ENCODE peak calls at places on chromosomes 11 and 22, in ten cellular contexts. B is mammary epithelial cell; K is CD8-positive, alpha-beta T cell; V is BE2C; L is psoas muscle; P is fibroblast of lung; D is endodermal cell; N is PC-3; M is suprapubic skin; O is tibial nerve. U is an unnamed sample.

GRCh38 chr11:13674799-13675509 is 6.5 kb downstream of the FAR1 start:
- DNase-seq in N (no peak), K (no peak), L (no peak), B (no peak), M (no peak), P (peak; percentile 53), D (no peak), O (no peak), V (no peak), U (no peak)

GRCh38 chr11:69078508-69078907 is 29.8 kb downstream of the TPCN2 start:
- DNase-seq in M (no peak), D (no peak), P (no peak), N (no peak), K (no peak), L (no peak), V (no peak), B (no peak), O (no peak), U (no peak)

GRCh38 chr11:76248210-76248609 is 41.9 kb upstream of the WNT11 start:
- DNase-seq in K (no peak), B (no peak), P (no peak), O (no peak), L (no peak), D (peak; percentile 88), M (no peak), N (peak; percentile 44), V (no peak), U (no peak)

GRCh38 chr11:373716-374551 is 4.6 kb downstream of the B4GALNT4 start:
- DNase-seq in L (peak; percentile 48), V (no peak), D (no peak), N (no peak), M (no peak), K (no peak), B (no peak), P (no peak), O (no peak), U (no peak)

GRCh38 chr22:21457023-21457787 is 10.0 kb upstream of the TMEM191C start:
- DNase-seq in K (no peak), P (peak; percentile 15), O (peak; percentile 4), L (peak; percentile 41), B (no peak), V (peak; percentile 9), D (peak; percentile 50), M (peak; percentile 50), N (peak; percentile 85), U (no peak)

GRCh38 chr11:69217276-69218105 is 61.8 kb downstream of the SMIM38 start:
- DNase-seq in V (no peak), D (peak; percentile 38), P (peak; percentile 6), K (peak; percentile 37), N (no peak), B (no peak), O (no peak), L (no peak), M (peak; percentile 52), U (no peak)

GRCh38 chr11:134412508-134413333 is 679 bp upstream of the B3GAT1 start:
- DNase-seq in V (peak; percentile 57), D (peak; percentile 83), B (no peak), N (no peak), P (no peak), K (peak; percentile 51), O (no peak), L (no peak), M (no peak), U (no peak)

GRCh38 chr11:69055598-69056516 is 7.1 kb downstream of the TPCN2 start:
- DNase-seq in M (no peak), B (no peak), K (no peak), V (peak; percentile 80), D (no peak), O (no peak), L (no peak), N (no peak), P (no peak), U (no peak)

GRCh38 chr11:43790444-43790794 is 90.2 kb upstream of the ALKBH3 start:
- DNase-seq in V (no peak), K (no peak), N (peak; percentile 9), P (peak; percentile 11), B (peak; percentile 75), M (no peak), O (no peak), D (no peak), L (no peak), U (no peak)

GRCh38 chr11:123377355-123377754 is 52.7 kb upstream of the GRAMD1B start:
- DNase-seq in D (no peak), N (no peak), V (peak; percentile 78), M (no peak), B (no peak), O (no peak), L (no peak), K (no peak), P (no peak), U (no peak)

GRCh38 chr11:123231777-123232176 is 36.7 kb upstream of the CLMP start:
- DNase-seq in N (no peak), M (no peak), P (no peak), O (no peak), L (no peak), B (no peak), V (no peak), K (no peak), D (no peak), U (no peak)

GRCh38 chr11:120316880-120317688 is 8.0 kb upstream of the TLCD5 start:
- DNase-seq in L (no peak), M (peak; percentile 85), N (peak; percentile 99), O (peak; percentile 23), K (no peak), P (peak; percentile 48), B (peak; percentile 89), V (no peak), D (peak; percentile 84), U (no peak)

GRCh38 chr11:64406221-64406946 is 47.4 kb downstream of the RPS6KA4 start:
- DNase-seq in K (no peak), O (no peak), L (peak; percentile 70), V (peak; percentile 30), D (no peak), N (no peak), B (no peak), M (no peak), P (peak; percentile 35), U (no peak)

GRCh38 chr22:22235564-22235963 is 9.0 kb upstream of the VPREB1 start:
- DNase-seq in P (peak; percentile 19), D (peak; percentile 86), M (no peak), B (peak; percentile 9), L (no peak), K (peak; percentile 62), V (peak; percentile 23), N (peak; percentile 32), O (no peak), U (peak; percentile 13)

GRCh38 chr11:128939591-128939990 is 3.1 kb downstream of the TP53AIP1 start:
- DNase-seq in D (no peak), P (peak; percentile 31), V (no peak), M (no peak), O (no peak), N (no peak), L (no peak), B (no peak), K (no peak), U (no peak)

DNA sequence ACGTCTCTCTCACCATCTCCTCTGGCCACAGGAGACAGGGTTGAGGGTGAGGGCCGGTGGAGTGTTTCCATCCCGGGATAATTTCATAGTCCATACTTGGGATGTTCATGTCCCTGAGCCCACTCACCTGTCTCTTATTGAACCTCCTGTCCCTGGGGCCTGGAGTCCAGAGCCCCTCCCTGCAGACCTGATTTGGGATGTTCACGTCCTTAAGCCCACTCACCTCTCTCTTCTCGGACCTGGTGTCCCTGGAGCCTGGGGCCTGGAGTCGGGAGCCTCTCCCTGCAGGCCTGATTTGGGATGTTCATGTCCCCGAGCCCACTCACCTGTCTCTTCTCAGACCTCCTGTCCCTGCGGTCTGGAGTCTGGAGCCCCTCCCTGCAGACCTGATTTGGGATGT is 868.2 kb downstream of the BRD1 start:
- DNase-seq in B (no peak), D (peak; percentile 24), M (peak; percentile 35), P (no peak), N (no peak), K (peak; percentile 13), O (no peak), V (no peak), L (no peak), U (peak; percentile 15)
- H3K9me3 ChIP-seq in B (peaks cover 53% of the 10 kb centered on the region), D (no peaks in the 10 kb centered on the region), M (no peaks in the 10 kb centered on the region), P (no peaks in the 10 kb centered on the region), N (peaks cover 4% of the 10 kb centered on the region), K (no peaks in the 10 kb centered on the region), O (no peaks in the 10 kb centered on the region), V (no peaks in the 10 kb centered on the region), L (no peaks in the 10 kb centered on the region), U (peaks cover 6% of the 10 kb centered on the region)

GRCh38 chr22:39171623-39172264 is 19.3 kb upstream of the CBX7 start:
- DNase-seq in K (peak; percentile 51), O (no peak), D (peak; percentile 73), P (no peak), V (no peak), L (no peak), N (no peak), B (no peak), M (no peak), U (no peak)

GRCh38 chr22:39173787-39174497 is 21.5 kb upstream of the CBX7 start:
- DNase-seq in D (peak; percentile 77), L (no peak), N (no peak), K (peak; percentile 77), P (no peak), B (no peak), M (no peak), O (no peak), V (no peak), U (no peak)

GRCh38 chr22:39169797-39170466 is 17.5 kb upstream of the CBX7 start:
- DNase-seq in P (no peak), L (no peak), V (no peak), B (no peak), M (no peak), D (peak; percentile 71), N (no peak), O (no peak), K (peak; percentile 48), U (no peak)

GRCh38 chr22:39173050-39173706 is 20.7 kb upstream of the CBX7 start:
- DNase-seq in K (no peak), O (no peak), D (peak; percentile 55), P (no peak), M (no peak), N (no peak), L (no peak), B (no peak), V (no peak), U (no peak)

GRCh38 chr22:39170825-39171622 is 18.5 kb upstream of the CBX7 start:
- DNase-seq in P (peak; percentile 67), N (peak; percentile 77), V (peak; percentile 87), M (peak; percentile 88), D (peak; percentile 96), O (peak; percentile 70), L (peak; percentile 93), B (peak; percentile 69), K (peak; percentile 95), U (peak; percentile 84)
- H3K4me3 ChIP-seq in P (no peak overlapping the region), N (no peak overlapping the region), V (no peak overlapping the region), M (no peak overlapping the region), D (no peak overlapping the region), O (no peak overlapping the region), L (no peak overlapping the region), B (no peak overlapping the region), K (peak overlapping the region; percentile 28), U (no peak overlapping the region)

GRCh38 chr22:47283616-47284270 is 521.3 kb downstream of the TBC1D22A start:
- DNase-seq in B (no peak), P (no peak), M (no peak), D (no peak), K (no peak), V (no peak), L (peak; percentile 29), O (no peak), N (no peak), U (no peak)
- H3K9me3 ChIP-seq in B (peaks cover 40% of the 10 kb centered on the region), P (no peaks in the 10 kb centered on the region), M (no peaks in the 10 kb centered on the region), D (peaks cover 54% of the 10 kb centered on the region), K (no peaks in the 10 kb centered on the region), V (no peaks in the 10 kb centered on the region), L (no peaks in the 10 kb centered on the region), O (no peaks in the 10 kb centered on the region), N (no peaks in the 10 kb centered on the region), U (no peaks in the 10 kb centered on the region)

GRCh38 chr11:60951909-60952741 is at the start of gene SLC15A3:
- DNase-seq in V (no peak), B (no peak), D (peak; percentile 83), L (peak; percentile 82), P (peak; percentile 50), M (peak; percentile 80), K (peak; percentile 67), N (no peak), O (peak; percentile 46), U (peak; percentile 85)
- H3K4me3 ChIP-seq in V (no peak within 1 kb of the TSS), B (no peak within 1 kb of the TSS), D (no peak within 1 kb of the TSS), L (peak within 1 kb of the TSS; percentile 63), P (peak within 1 kb of the TSS; percentile 56), M (peak within 1 kb of the TSS; percentile 49), K (peak within 1 kb of the TSS; percentile 84), N (no peak within 1 kb of the TSS), O (peak within 1 kb of the TSS; percentile 65), U (peak within 1 kb of the TSS; percentile 36)

U was measured in SJSA1.